ENCODE peak calls at places on chromosomes 12 and 14, in seven cellular contexts. V, E, W, R, I, C and T are unnamed samples.
A peak's percentile ranks its signal among the peaks of the same experiment; 100 is the strongest.

GRCh38 chr14:77822307-77822706 is 22.4 kb downstream of the ADCK1 start:
- DNase-seq in V (no peak), E (no peak), W (no peak), R (no peak), I (no peak), C (no peak), T (no peak)

GRCh38 chr12:47820631-47821345 is 1.1 kb upstream of the HDAC7 start:
- DNase-seq in V (peak; percentile 97), E (peak; percentile 83), W (no peak), R (no peak), I (no peak), C (no peak), T (no peak)

GRCh38 chr12:121580959-121581680 is at the start of gene KDM2B:
- DNase-seq in V (peak; percentile 46), E (no peak), W (peak; percentile 22), R (peak; percentile 82), I (peak; percentile 53), C (peak; percentile 28), T (peak; percentile 46)

GRCh38 chr14:35789651-35790050 is 19.4 kb downstream of the RALGAPA1 start:
- DNase-seq in V (peak; percentile 74), E (no peak), W (no peak), R (no peak), I (no peak), C (no peak), T (no peak)

GRCh38 chr12:57483466-57483865 is 3.8 kb upstream of the ARHGAP9 start:
- DNase-seq in V (peak; percentile 72), E (no peak), W (no peak), R (no peak), I (no peak), C (no peak), T (no peak)

GRCh38 chr12:106679576-106679975 is 94.9 kb upstream of the RIC8B start:
- DNase-seq in V (no peak), E (no peak), W (no peak), R (no peak), I (no peak), C (no peak), T (no peak)

GRCh38 chr12:65634626-65635331 is 189.5 kb upstream of the HMGA2 start:
- DNase-seq in V (peak; percentile 96), E (no peak), W (no peak), R (no peak), I (no peak), C (no peak), T (no peak)

GRCh38 chr12:74071182-74071581 is 466.5 kb upstream of the ATXN7L3B start:
- DNase-seq in V (no peak), E (no peak), W (no peak), R (no peak), I (no peak), C (no peak), T (no peak)

GRCh38 chr12:54249489-54249888 is 30.4 kb downstream of the CBX5 start:
- DNase-seq in V (no peak), E (no peak), W (no peak), R (no peak), I (no peak), C (no peak), T (no peak)

GRCh38 chr12:38477341-38478090 is 160.9 kb downstream of the ALG10B start:
- DNase-seq in V (no peak), E (no peak), W (no peak), R (no peak), I (no peak), C (no peak), T (no peak)

GRCh38 chr12:90909069-90909676 is 45.8 kb downstream of the CCER1 start:
- DNase-seq in V (peak; percentile 47), E (no peak), W (no peak), R (no peak), I (peak; percentile 33), C (no peak), T (peak; percentile 53)

GRCh38 chr14:95098984-95099599 is 58.2 kb downstream of the DICER1 start:
- DNase-seq in V (peak; percentile 42), E (peak; percentile 60), W (peak; percentile 8), R (peak; percentile 88), I (peak; percentile 28), C (peak; percentile 15), T (peak; percentile 64)

GRCh38 chr14:104356738-104357688 is 218.6 kb downstream of the KIF26A start:
- DNase-seq in V (no peak), E (no peak), W (no peak), R (peak; percentile 61), I (no peak), C (no peak), T (no peak)

GRCh38 chr12:30447061-30447750 is 248.5 kb downstream of the IPO8 start:
- DNase-seq in V (no peak), E (no peak), W (no peak), R (no peak), I (no peak), C (no peak), T (no peak)

GRCh38 chr12:76277480-76277879 is 70.7 kb downstream of the BBS10 start:
- DNase-seq in V (peak; percentile 61), E (no peak), W (no peak), R (no peak), I (no peak), C (no peak), T (no peak)

GRCh38 chr14:57725399-57726077 is 140.4 kb downstream of the SLC35F4 start:
- DNase-seq in V (peak; percentile 96), E (no peak), W (no peak), R (no peak), I (no peak), C (no peak), T (no peak)

GRCh38 chr14:100898465-100898864 is 5.1 kb downstream of the RTL1 start:
- DNase-seq in V (no peak), E (peak; percentile 28), W (no peak), R (peak; percentile 41), I (no peak), C (no peak), T (no peak)

GRCh38 chr14:36767603-36768281 is 106.1 kb downstream of the PAX9 start:
- DNase-seq in V (peak; percentile 26), E (no peak), W (no peak), R (no peak), I (peak; percentile 69), C (no peak), T (no peak)

GRCh38 chr12:117142094-117142493 is 42.9 kb upstream of the TESC start:
- DNase-seq in V (no peak), E (no peak), W (no peak), R (no peak), I (no peak), C (no peak), T (no peak)

GRCh38 chr12:114662512-114663177 is 21.3 kb downstream of the TBX3 start:
- DNase-seq in V (peak; percentile 78), E (peak; percentile 75), W (peak; percentile 62), R (peak; percentile 94), I (peak; percentile 61), C (peak; percentile 58), T (peak; percentile 67)

GRCh38 chr14:21087294-21088091 is 11.0 kb downstream of the ZNF219 start:
- DNase-seq in V (peak; percentile 80), E (no peak), W (no peak), R (no peak), I (no peak), C (peak; percentile 65), T (peak; percentile 60)

GRCh38 chr14:89422181-89422951 is 5.3 kb upstream of the FOXN3 start:
- DNase-seq in V (no peak), E (no peak), W (peak; percentile 58), R (no peak), I (no peak), C (no peak), T (no peak)

GRCh38 chr14:68464716-68465115 is 328.2 kb downstream of the ZFP36L1 start:
- DNase-seq in V (peak; percentile 79), E (no peak), W (no peak), R (no peak), I (no peak), C (no peak), T (no peak)

GRCh38 chr12:74111688-74112360 is 425.8 kb upstream of the ATXN7L3B start:
- DNase-seq in V (peak; percentile 28), E (no peak), W (no peak), R (no peak), I (no peak), C (no peak), T (peak; percentile 35)

GRCh38 chr12:95674088-95674595 is 116.4 kb downstream of the NTN4 start:
- DNase-seq in V (no peak), E (no peak), W (no peak), R (no peak), I (peak; percentile 17), C (no peak), T (no peak)

GRCh38 chr14:81656811-81657210 is 123.2 kb upstream of the SEL1L start:
- DNase-seq in V (no peak), E (no peak), W (no peak), R (no peak), I (no peak), C (no peak), T (no peak)

GRCh38 chr12:115570271-115570777 is 707.2 kb downstream of the MED13L start:
- DNase-seq in V (no peak), E (no peak), W (no peak), R (peak; percentile 85), I (no peak), C (no peak), T (peak; percentile 94)

GRCh38 chr12:53538209-53538689 is 31.0 kb upstream of the NPFF start:
- DNase-seq in V (peak; percentile 88), E (no peak), W (no peak), R (no peak), I (peak; percentile 77), C (no peak), T (no peak)

GRCh38 chr12:11209098-11209497 is 22.4 kb upstream of the TAS2R42 start:
- DNase-seq in V (no peak), E (no peak), W (no peak), R (no peak), I (no peak), C (no peak), T (no peak)

GRCh38 chr14:98926802-98927201 is 345.2 kb downstream of the BCL11B start:
- DNase-seq in V (peak; percentile 12), E (no peak), W (no peak), R (no peak), I (no peak), C (no peak), T (no peak)

GRCh38 chr12:119249441-119249840 is 70.7 kb downstream of the HSPB8 start:
- DNase-seq in V (no peak), E (no peak), W (no peak), R (peak; percentile 55), I (no peak), C (no peak), T (no peak)

GRCh38 chr14:106277503-106277902 is 751.1 kb downstream of the TMEM121 start:
- DNase-seq in V (no peak), E (no peak), W (peak; percentile 34), R (no peak), I (no peak), C (peak; percentile 24), T (no peak)

GRCh38 chr12:93195511-93195910 is 182.2 kb upstream of the NUDT4 start:
- DNase-seq in V (no peak), E (no peak), W (no peak), R (no peak), I (no peak), C (no peak), T (no peak)